ENCODE peak calls at places on chromosomes 11 and 22, in four cellular contexts. A is HAP-1, I is GM23338, V is psoas muscle. Y is an unnamed sample. For H3K4me1, the result is how much of the 10 kb centered on the place peaks cover.

GRCh38 chr11:95241673-95242072 is 10.7 kb upstream of the SESN3 start:
- DNase-seq in V (no peak), A (no peak), I (no peak), Y (no peak)

GRCh38 chr11:108947654-108948570 is 283.0 kb downstream of the DDX10 start:
- DNase-seq in I (no peak), A (no peak), V (no peak), Y (no peak)

GRCh38 chr11:85685820-85686459 is at the start of gene CCDC89:
- DNase-seq in V (peak), A (no peak), I (peak), Y (peak)

GRCh38 chr11:2259466-2259830 is 10.9 kb downstream of the ASCL2 start:
- DNase-seq in V (no peak), A (no peak), I (no peak), Y (no peak)

GRCh38 chr11:34904421-34904950 is 11.7 kb downstream of the APIP start:
- DNase-seq in V (no peak), A (peak), I (no peak), Y (no peak)

GRCh38 chr11:91946397-91947090 is 278.1 kb upstream of the FAT3 start:
- DNase-seq in I (no peak), V (no peak), A (no peak), Y (no peak)

GRCh38 chr22:37664249-37665101 is 6.0 kb downstream of the PDXP start:
- DNase-seq in V (no peak), A (no peak), I (no peak), Y (no peak)

GRCh38 chr22:20155330-20156041 is 4.6 kb upstream of the CCDC188 start:
- DNase-seq in A (no peak), V (peak), I (no peak), Y (no peak)

GRCh38 chr11:86869966-86870570 is 69.7 kb downstream of the PRSS23 start:
- DNase-seq in V (peak), I (peak), A (peak), Y (peak)

GRCh38 chr22:45007946-45008852 is 1.6 kb downstream of the PHF21B start:
- DNase-seq in V (peak), A (peak), I (peak), Y (no peak)

GRCh38 chr11:47305734-47306483 is 36.0 kb downstream of the MADD start:
- DNase-seq in I (no peak), A (no peak), V (peak), Y (no peak)

GRCh38 chr11:59878482-59878881 is at the start of gene OOSP3:
- DNase-seq in V (no peak), A (no peak), I (no peak), Y (no peak)

GRCh38 chr11:61042961-61043540 is 59.2 kb upstream of the CD5 start:
- DNase-seq in I (no peak), A (no peak), V (no peak), Y (no peak)

GRCh38 chr11:57446055-57446454 is 14.3 kb upstream of the RTN4RL2 start:
- DNase-seq in V (no peak), I (no peak), A (no peak), Y (no peak)

GRCh38 chr11:22703561-22703960 is 37.1 kb downstream of the GAS2 start:
- DNase-seq in V (no peak), I (no peak), A (no peak), Y (no peak)

GRCh38 chr11:124746621-124747243 is 5.3 kb downstream of the VSIG2 start:
- DNase-seq in V (peak), A (no peak), I (peak), Y (no peak)

GRCh38 chr22:39467390-39467901 is 10.6 kb downstream of the MGAT3 start:
- DNase-seq in I (peak), A (no peak), V (no peak), Y (no peak)

GRCh38 chr22:39468487-39469325 is 11.9 kb downstream of the MGAT3 start:
- DNase-seq in V (no peak), A (no peak), I (no peak), Y (no peak)

GRCh38 chr22:39469326-39469680 is 12.5 kb downstream of the MGAT3 start:
- DNase-seq in A (no peak), I (no peak), V (no peak), Y (no peak)

GRCh38 chr22:39463931-39464390 is 7.1 kb downstream of the MGAT3 start:
- DNase-seq in V (peak), A (no peak), I (no peak), Y (no peak)

GRCh38 chr22:39466228-39467006 is 9.6 kb downstream of the MGAT3 start:
- DNase-seq in I (no peak), A (no peak), V (no peak), Y (no peak)
- H3K4me1 ChIP-seq in I (under half), A (under half), V (under half), Y (half or more)

DNA sequence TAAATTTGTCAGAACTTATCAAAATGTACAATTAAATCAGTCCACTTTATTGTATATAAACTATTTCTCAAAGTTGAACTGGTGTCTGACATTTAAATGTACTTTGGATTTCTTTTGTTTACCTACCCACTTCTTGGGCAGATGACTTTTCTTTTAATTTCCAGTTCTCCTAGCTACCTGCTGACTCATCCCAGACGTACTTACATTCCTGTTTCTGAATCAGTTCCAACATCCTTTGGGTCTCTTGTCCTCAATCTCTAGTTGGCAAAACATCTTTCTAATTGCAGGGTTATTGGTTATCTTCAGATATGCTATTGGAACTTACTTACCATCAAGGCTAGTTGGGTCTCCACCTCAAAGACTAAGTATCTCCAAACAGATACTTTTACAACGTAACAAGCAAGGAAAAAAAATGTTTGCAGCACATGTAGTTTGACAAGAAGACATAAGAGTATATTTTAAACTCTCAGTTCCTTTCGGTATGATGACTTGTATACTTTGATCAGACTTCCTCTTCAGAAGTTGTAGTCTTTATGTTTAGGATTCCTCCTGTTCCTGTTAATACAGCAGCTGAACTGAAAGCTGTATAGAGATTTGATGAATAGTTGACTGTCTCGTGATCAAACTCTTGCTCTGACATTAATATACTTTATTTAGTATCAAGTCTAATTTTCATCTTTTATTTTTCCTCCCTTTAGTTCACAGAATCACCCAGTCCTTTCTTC is 43.2 kb downstream of the PACS1 start:
- DNase-seq in V (no peak), I (no peak), A (peak), Y (no peak)
- H3K4me1 ChIP-seq in V (under half), I (under half), A (under half), Y (under half)

GRCh38 chr22:25672685-25673084 is 69.3 kb upstream of the MYO18B start:
- DNase-seq in A (no peak), I (no peak), V (no peak), Y (no peak)
- H3K4me1 ChIP-seq in A (under half), I (under half), V (under half), Y (under half)

GRCh38 chr22:23216331-23217170 is 36.2 kb downstream of the BCR start:
- DNase-seq in I (no peak), A (no peak), V (no peak), Y (no peak)
- H3K4me1 ChIP-seq in I (half or more), A (under half), V (under half), Y (under half)

GRCh38 chr22:23772315-23773246 is at the start of gene MMP11:
- DNase-seq in I (peak), A (peak), V (peak), Y (no peak)

GRCh38 chr22:23773247-23774113 is 831 bp downstream of the MMP11 start:
- DNase-seq in A (no peak), I (peak), V (no peak), Y (no peak)

GRCh38 chr22:23775779-23776375 is 3.2 kb downstream of the MMP11 start:
- DNase-seq in V (no peak), I (no peak), A (no peak), Y (no peak)

GRCh38 chr22:23774922-23775436 is 2.3 kb downstream of the MMP11 start:
- DNase-seq in I (no peak), V (no peak), A (no peak), Y (no peak)

DNA sequence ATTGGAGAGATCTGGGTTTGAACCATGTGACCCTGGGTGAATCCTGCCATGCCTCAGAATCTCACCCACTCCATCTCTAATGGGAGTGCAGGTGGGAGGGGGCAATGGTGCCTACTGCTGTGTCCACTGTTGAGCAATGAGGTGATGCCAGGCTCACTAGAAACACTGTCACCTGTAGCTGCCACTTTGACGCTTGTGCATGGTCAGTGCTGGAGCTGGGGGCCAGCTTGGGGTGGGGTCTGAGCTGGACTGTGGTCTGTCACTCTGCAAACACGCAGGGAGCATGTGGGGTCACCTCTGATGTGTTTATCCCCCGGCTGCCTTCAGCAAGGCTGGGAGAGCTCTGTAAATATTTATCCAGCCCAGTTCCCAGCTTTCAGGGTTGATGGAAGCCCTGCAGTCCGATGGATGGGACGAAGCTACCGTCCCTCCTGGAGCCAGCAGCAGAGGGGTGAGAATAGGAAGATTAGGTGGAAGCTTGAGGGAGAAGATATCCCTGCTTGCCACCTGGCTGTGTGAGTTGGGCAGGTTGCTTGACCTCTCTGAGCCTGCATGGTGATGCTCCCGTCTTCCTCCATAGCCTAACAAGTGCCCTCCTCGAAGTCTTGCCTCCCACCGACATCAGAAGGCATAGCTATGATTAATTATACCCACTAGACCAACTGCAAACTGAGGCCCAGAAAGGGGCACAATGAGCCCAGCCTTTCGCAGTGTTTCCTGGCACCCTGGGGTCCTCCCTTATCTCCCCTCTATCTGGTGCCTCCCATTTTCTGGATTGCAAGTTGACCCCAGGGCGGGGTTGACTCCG is 1.7 kb downstream of the MMP11 start:
- DNase-seq in I (no peak), A (no peak), V (no peak), Y (no peak)
- H3K4me1 ChIP-seq in I (under half), A (under half), V (under half), Y (under half)

GRCh38 chr22:23183107-23183698 is 2.9 kb downstream of the BCR start:
- DNase-seq in I (peak), V (peak), A (no peak), Y (peak)
- H3K4me1 ChIP-seq in I (half or more), V (under half), A (under half), Y (under half)

Y was measured in tibial nerve.